ENCODE peak calls at places on chromosome 21, in six cellular contexts. One of them, this sample, is unnamed.

GRCh38 chr21:26966360-26966977 is 419 bp downstream of the ADAMTS5 start:
- DNase-seq in tibial nerve: no peak
- DNase-seq in stomach: no peak
- DNase-seq in HCT116: no peak
- DNase-seq in mammary epithelial cell: no peak
- DNase-seq in lower lobe of right lung: peak; percentile 40
- DNase-seq in this sample: no peak

GRCh38 chr21:26769613-26770188 is 75.5 kb downstream of the ADAMTS1 start:
- DNase-seq in tibial nerve: no peak
- DNase-seq in stomach: no peak
- DNase-seq in HCT116: no peak
- DNase-seq in mammary epithelial cell: no peak
- DNase-seq in lower lobe of right lung: no peak
- DNase-seq in this sample: no peak

GRCh38 chr21:28675265-28676041 is 317.2 kb downstream of the LTN1 start:
- DNase-seq in tibial nerve: no peak
- DNase-seq in stomach: no peak
- DNase-seq in HCT116: no peak
- DNase-seq in mammary epithelial cell: peak; percentile 50
- DNase-seq in lower lobe of right lung: no peak
- DNase-seq in this sample: no peak

GRCh38 chr21:38795475-38795874 is 10.3 kb upstream of the ETS2 start:
- DNase-seq in tibial nerve: no peak
- DNase-seq in stomach: no peak
- DNase-seq in HCT116: no peak
- DNase-seq in mammary epithelial cell: no peak
- DNase-seq in lower lobe of right lung: no peak
- DNase-seq in this sample: no peak

GRCh38 chr21:37072239-37072987 is 458 bp downstream of the PIGP start:
- DNase-seq in tibial nerve: peak; percentile 50
- DNase-seq in stomach: peak; percentile 58
- DNase-seq in HCT116: no peak
- DNase-seq in mammary epithelial cell: peak; percentile 71
- DNase-seq in lower lobe of right lung: no peak
- DNase-seq in this sample: no peak

GRCh38 chr21:38945536-38946245 is 140.0 kb downstream of the ETS2 start:
- DNase-seq in tibial nerve: no peak
- DNase-seq in stomach: no peak
- DNase-seq in HCT116: no peak
- DNase-seq in mammary epithelial cell: no peak
- DNase-seq in lower lobe of right lung: no peak
- DNase-seq in this sample: no peak

GRCh38 chr21:39774252-39774651 is 29.3 kb downstream of the IGSF5 start:
- DNase-seq in tibial nerve: no peak
- DNase-seq in stomach: no peak
- DNase-seq in HCT116: no peak
- DNase-seq in mammary epithelial cell: no peak
- DNase-seq in lower lobe of right lung: no peak
- DNase-seq in this sample: no peak

GRCh38 chr21:35593000-35593502 is 467.3 kb downstream of the SETD4 start:
- DNase-seq in tibial nerve: no peak
- DNase-seq in stomach: no peak
- DNase-seq in HCT116: no peak
- DNase-seq in mammary epithelial cell: peak; percentile 66
- DNase-seq in lower lobe of right lung: no peak
- DNase-seq in this sample: no peak

GRCh38 chr21:21268061-21268471 is 269.9 kb downstream of the NCAM2 start:
- DNase-seq in tibial nerve: no peak
- DNase-seq in stomach: no peak
- DNase-seq in HCT116: no peak
- DNase-seq in mammary epithelial cell: no peak
- DNase-seq in lower lobe of right lung: no peak
- DNase-seq in this sample: no peak

GRCh38 chr21:38355992-38356781 is 99.4 kb downstream of the KCNJ15 start:
- DNase-seq in tibial nerve: peak; percentile 53
- DNase-seq in stomach: peak; percentile 84
- DNase-seq in HCT116: peak; percentile 23
- DNase-seq in mammary epithelial cell: peak; percentile 64
- DNase-seq in lower lobe of right lung: peak; percentile 88
- DNase-seq in this sample: peak; percentile 36

GRCh38 chr21:34965200-34966174 is 83.6 kb downstream of the RUNX1 start:
- DNase-seq in tibial nerve: no peak
- DNase-seq in stomach: no peak
- DNase-seq in HCT116: no peak
- DNase-seq in mammary epithelial cell: peak; percentile 17
- DNase-seq in lower lobe of right lung: no peak
- DNase-seq in this sample: no peak

GRCh38 chr21:29499734-29500343 is 201.1 kb downstream of the BACH1 start:
- DNase-seq in tibial nerve: no peak
- DNase-seq in stomach: no peak
- DNase-seq in HCT116: peak; percentile 32
- DNase-seq in mammary epithelial cell: peak; percentile 51
- DNase-seq in lower lobe of right lung: no peak
- DNase-seq in this sample: no peak

GRCh38 chr21:36806103-36806502 is 107.2 kb downstream of the SIM2 start:
- DNase-seq in tibial nerve: no peak
- DNase-seq in stomach: no peak
- DNase-seq in HCT116: no peak
- DNase-seq in mammary epithelial cell: no peak
- DNase-seq in lower lobe of right lung: no peak
- DNase-seq in this sample: no peak

GRCh38 chr21:34802180-34802899 is 133.5 kb downstream of the CLIC6 start:
- DNase-seq in tibial nerve: no peak
- DNase-seq in stomach: no peak
- DNase-seq in HCT116: no peak
- DNase-seq in mammary epithelial cell: peak; percentile 85
- DNase-seq in lower lobe of right lung: no peak
- DNase-seq in this sample: no peak

GRCh38 chr21:39869141-39869818 is 2.0 kb downstream of the PCP4 start:
- DNase-seq in tibial nerve: no peak
- DNase-seq in stomach: no peak
- DNase-seq in HCT116: no peak
- DNase-seq in mammary epithelial cell: no peak
- DNase-seq in lower lobe of right lung: no peak
- DNase-seq in this sample: no peak

GRCh38 chr21:26164311-26164710 is 6.3 kb downstream of the APP start:
- DNase-seq in tibial nerve: no peak
- DNase-seq in stomach: no peak
- DNase-seq in HCT116: no peak
- DNase-seq in mammary epithelial cell: no peak
- DNase-seq in lower lobe of right lung: no peak
- DNase-seq in this sample: no peak

GRCh38 chr21:18147678-18148077 is 97.0 kb upstream of the CHODL start:
- DNase-seq in tibial nerve: no peak
- DNase-seq in stomach: no peak
- DNase-seq in HCT116: no peak
- DNase-seq in mammary epithelial cell: no peak
- DNase-seq in lower lobe of right lung: no peak
- DNase-seq in this sample: no peak

GRCh38 chr21:25149022-25149421 is 458.3 kb downstream of the MRPL39 start:
- DNase-seq in tibial nerve: no peak
- DNase-seq in stomach: no peak
- DNase-seq in HCT116: no peak
- DNase-seq in mammary epithelial cell: no peak
- DNase-seq in lower lobe of right lung: no peak
- DNase-seq in this sample: no peak

GRCh38 chr21:26846036-26846931 is 1.1 kb upstream of the ADAMTS1 start:
- DNase-seq in tibial nerve: peak; percentile 80
- DNase-seq in stomach: peak; percentile 56
- DNase-seq in HCT116: no peak
- DNase-seq in mammary epithelial cell: peak; percentile 50
- DNase-seq in lower lobe of right lung: peak; percentile 78
- DNase-seq in this sample: no peak

GRCh38 chr21:17987328-17987727 is 168.2 kb upstream of the C21orf91 start:
- DNase-seq in tibial nerve: no peak
- DNase-seq in stomach: no peak
- DNase-seq in HCT116: no peak
- DNase-seq in mammary epithelial cell: no peak
- DNase-seq in lower lobe of right lung: no peak
- DNase-seq in this sample: no peak

GRCh38 chr21:39348040-39348354 is 891 bp downstream of the HMGN1 start:
- DNase-seq in tibial nerve: no peak
- DNase-seq in stomach: no peak
- DNase-seq in HCT116: no peak
- DNase-seq in mammary epithelial cell: no peak
- DNase-seq in lower lobe of right lung: no peak
- DNase-seq in this sample: peak; percentile 5

GRCh38 chr21:38350681-38351080 is 93.9 kb downstream of the KCNJ15 start:
- DNase-seq in tibial nerve: no peak
- DNase-seq in stomach: no peak
- DNase-seq in HCT116: no peak
- DNase-seq in mammary epithelial cell: no peak
- DNase-seq in lower lobe of right lung: peak; percentile 59
- DNase-seq in this sample: no peak

GRCh38 chr21:21968810-21969588 is 970.8 kb downstream of the NCAM2 start:
- DNase-seq in tibial nerve: no peak
- DNase-seq in stomach: no peak
- DNase-seq in HCT116: no peak
- DNase-seq in mammary epithelial cell: no peak
- DNase-seq in lower lobe of right lung: no peak
- DNase-seq in this sample: no peak

GRCh38 chr21:38965910-38966504 is 160.3 kb downstream of the ETS2 start:
- DNase-seq in tibial nerve: no peak
- DNase-seq in stomach: peak; percentile 81
- DNase-seq in HCT116: no peak
- DNase-seq in mammary epithelial cell: no peak
- DNase-seq in lower lobe of right lung: peak; percentile 80
- DNase-seq in this sample: no peak

GRCh38 chr21:14273736-14274538 is 58.0 kb downstream of the RBM11 start:
- DNase-seq in tibial nerve: no peak
- DNase-seq in stomach: peak; percentile 44
- DNase-seq in HCT116: no peak
- DNase-seq in mammary epithelial cell: peak; percentile 28
- DNase-seq in lower lobe of right lung: peak; percentile 83
- DNase-seq in this sample: no peak

GRCh38 chr21:29078884-29079765 is 5.7 kb upstream of the CCT8 start:
- DNase-seq in tibial nerve: no peak
- DNase-seq in stomach: no peak
- DNase-seq in HCT116: no peak
- DNase-seq in mammary epithelial cell: no peak
- DNase-seq in lower lobe of right lung: peak; percentile 52
- DNase-seq in this sample: peak; percentile 45

GRCh38 chr21:36701912-36702621 is 3.2 kb downstream of the SIM2 start:
- DNase-seq in tibial nerve: no peak
- DNase-seq in stomach: no peak
- DNase-seq in HCT116: no peak
- DNase-seq in mammary epithelial cell: no peak
- DNase-seq in lower lobe of right lung: no peak
- DNase-seq in this sample: no peak

GRCh38 chr21:28447453-28447852 is 545.2 kb downstream of the LTN1 start:
- DNase-seq in tibial nerve: no peak
- DNase-seq in stomach: no peak
- DNase-seq in HCT116: no peak
- DNase-seq in mammary epithelial cell: peak; percentile 44
- DNase-seq in lower lobe of right lung: no peak
- DNase-seq in this sample: no peak

GRCh38 chr21:22791986-22792560 is 1793.9 kb downstream of the NCAM2 start:
- DNase-seq in tibial nerve: no peak
- DNase-seq in stomach: no peak
- DNase-seq in HCT116: no peak
- DNase-seq in mammary epithelial cell: no peak
- DNase-seq in lower lobe of right lung: no peak
- DNase-seq in this sample: no peak

GRCh38 chr21:37868446-37868845 is 47.8 kb downstream of the KCNJ6 start:
- DNase-seq in tibial nerve: no peak
- DNase-seq in stomach: no peak
- DNase-seq in HCT116: no peak
- DNase-seq in mammary epithelial cell: no peak
- DNase-seq in lower lobe of right lung: no peak
- DNase-seq in this sample: no peak

DNA sequence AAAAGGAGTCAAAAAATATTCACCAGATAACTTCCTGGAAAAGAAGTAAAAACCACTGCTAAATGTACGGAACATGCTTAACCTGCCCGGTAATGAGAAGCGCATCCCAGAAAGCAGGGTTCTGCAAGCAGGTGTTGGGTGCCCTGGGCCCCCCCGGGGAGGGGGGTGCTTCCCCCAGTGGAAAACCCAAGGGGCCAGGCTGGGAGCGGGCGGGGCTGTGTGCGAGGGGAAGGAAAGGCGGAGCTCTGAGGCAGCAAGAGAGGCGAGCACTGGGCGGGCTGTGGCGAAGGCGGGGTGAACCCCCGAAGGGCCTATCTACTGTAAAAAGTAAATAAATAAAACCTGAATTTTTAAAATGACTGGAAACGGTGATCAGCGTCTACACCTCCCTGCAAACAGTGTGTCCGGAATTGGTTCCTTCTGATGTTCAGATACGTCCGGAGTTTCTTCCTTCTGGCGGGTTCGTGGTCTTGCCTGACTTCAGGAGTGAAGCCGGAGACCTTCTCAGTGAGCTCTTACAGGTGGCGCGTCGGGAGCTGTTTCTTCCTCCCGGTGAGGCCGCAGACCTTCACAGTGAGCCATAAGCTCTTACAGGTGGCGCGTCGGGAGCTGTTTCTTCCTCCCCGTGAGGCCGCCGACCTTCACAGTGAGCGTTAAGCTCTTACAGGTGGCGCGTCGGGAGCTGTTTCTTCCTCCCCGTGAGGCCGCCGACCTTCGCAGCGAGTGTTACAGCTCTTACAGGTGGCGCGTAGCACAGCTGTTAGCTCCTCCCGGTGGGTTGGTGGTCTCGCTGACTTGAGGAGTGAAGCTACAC is 13.4 kb downstream of the FTCD start:
- DNase-seq in tibial nerve: no peak
- DNase-seq in stomach: no peak
- DNase-seq in HCT116: no peak
- DNase-seq in mammary epithelial cell: no peak
- DNase-seq in lower lobe of right lung: peak; percentile 40
- DNase-seq in this sample: no peak
- H3K4me3 ChIP-seq in tibial nerve: peak overlapping the region; percentile 10
- H3K4me3 ChIP-seq in stomach: no peak overlapping the region
- H3K4me3 ChIP-seq in HCT116: no peak overlapping the region
- H3K4me3 ChIP-seq in mammary epithelial cell: no peak overlapping the region
- H3K4me3 ChIP-seq in lower lobe of right lung: no peak overlapping the region
- H3K4me3 ChIP-seq in this sample: no peak overlapping the region

GRCh38 chr21:33244781-33245105 is 15.0 kb downstream of the IFNAR2 start:
- DNase-seq in tibial nerve: no peak
- DNase-seq in stomach: no peak
- DNase-seq in HCT116: no peak
- DNase-seq in mammary epithelial cell: no peak
- DNase-seq in lower lobe of right lung: no peak
- DNase-seq in this sample: no peak
- H3K4me1 ChIP-seq in tibial nerve: peaks cover 19% of the 10 kb centered on the region
- H3K4me1 ChIP-seq in stomach: no peaks in the 10 kb centered on the region
- H3K4me1 ChIP-seq in HCT116: no peaks in the 10 kb centered on the region
- H3K4me1 ChIP-seq in mammary epithelial cell: no peaks in the 10 kb centered on the region
- H3K4me1 ChIP-seq in lower lobe of right lung: peaks cover 11% of the 10 kb centered on the region
- H3K4me1 ChIP-seq in this sample: peaks cover 81% of the 10 kb centered on the region

GRCh38 chr21:46189959-46190490 is 5.8 kb upstream of the SPATC1L start:
- DNase-seq in tibial nerve: peak; percentile 3
- DNase-seq in stomach: no peak
- DNase-seq in HCT116: no peak
- DNase-seq in mammary epithelial cell: no peak
- DNase-seq in lower lobe of right lung: no peak
- DNase-seq in this sample: no peak
- H3K27ac ChIP-seq in tibial nerve: no peak overlapping the region
- H3K27ac ChIP-seq in stomach: no peak overlapping the region
- H3K27ac ChIP-seq in HCT116: no peak overlapping the region
- H3K27ac ChIP-seq in mammary epithelial cell: no peak overlapping the region
- H3K27ac ChIP-seq in lower lobe of right lung: peak overlapping the region; percentile 83
- H3K27ac ChIP-seq in this sample: no peak overlapping the region

GRCh38 chr21:31326478-31327247 is 17.4 kb downstream of the TIAM1 start:
- DNase-seq in tibial nerve: no peak
- DNase-seq in stomach: no peak
- DNase-seq in HCT116: no peak
- DNase-seq in mammary epithelial cell: no peak
- DNase-seq in lower lobe of right lung: no peak
- DNase-seq in this sample: no peak
- H3K4me3 ChIP-seq in tibial nerve: no peak overlapping the region
- H3K4me3 ChIP-seq in stomach: no peak overlapping the region
- H3K4me3 ChIP-seq in HCT116: no peak overlapping the region
- H3K4me3 ChIP-seq in mammary epithelial cell: no peak overlapping the region
- H3K4me3 ChIP-seq in lower lobe of right lung: no peak overlapping the region
- H3K4me3 ChIP-seq in this sample: peak overlapping the region; percentile 36